ENCODE peak calls at places on chromosomes 6 and 20, in five cellular contexts. F, T, W, N and D are unnamed samples.

GRCh38 chr20:4737857-4738627 is 16.3 kb downstream of the PRND start:
- DNase-seq in F (no peak), T (no peak), W (no peak), N (no peak), D (no peak)

GRCh38 chr6:24777227-24777626 is 2.5 kb downstream of the GMNN start:
- DNase-seq in F (no peak), T (no peak), W (no peak), N (no peak), D (no peak)

GRCh38 chr6:102517506-102517905 is 1124.0 kb downstream of the GRIK2 start:
- DNase-seq in F (no peak), T (no peak), W (no peak), N (no peak), D (no peak)

GRCh38 chr6:135488023-135488422 is 9.5 kb downstream of the AHI1 start:
- DNase-seq in F (no peak), T (no peak), W (no peak), N (peak; percentile 60), D (no peak)

GRCh38 chr6:79605968-79606764 is 25.0 kb upstream of the SH3BGRL2 start:
- DNase-seq in F (no peak), T (no peak), W (no peak), N (no peak), D (no peak)

GRCh38 chr6:842141-842540 is 149.2 kb upstream of the EXOC2 start:
- DNase-seq in F (peak; percentile 14), T (no peak), W (no peak), N (peak; percentile 19), D (no peak)

GRCh38 chr20:45842169-45842812 is 8.7 kb downstream of the SNX21 start:
- DNase-seq in F (no peak), T (no peak), W (peak; percentile 90), N (peak; percentile 69), D (no peak)

GRCh38 chr20:15763344-15763743 is 809.9 kb downstream of the KIF16B start:
- DNase-seq in F (no peak), T (no peak), W (no peak), N (no peak), D (no peak)

GRCh38 chr20:38307371-38308046 is 3.6 kb downstream of the BPI start:
- DNase-seq in F (no peak), T (no peak), W (no peak), N (peak; percentile 63), D (no peak)

GRCh38 chr6:129252377-129253071 is 369.6 kb downstream of the LAMA2 start:
- DNase-seq in F (no peak), T (no peak), W (no peak), N (peak; percentile 57), D (no peak)

GRCh38 chr20:10476319-10476724 is 41.2 kb downstream of the SLX4IP start:
- DNase-seq in F (no peak), T (no peak), W (no peak), N (no peak), D (peak; percentile 63)

GRCh38 chr6:30568245-30568644 is 3.0 kb upstream of the ABCF1 start:
- DNase-seq in F (no peak), T (no peak), W (no peak), N (no peak), D (no peak)

GRCh38 chr6:104835782-104836181 is 23.9 kb downstream of the HACE1 start:
- DNase-seq in F (no peak), T (no peak), W (no peak), N (no peak), D (no peak)

GRCh38 chr20:38143646-38144554 is 21.2 kb downstream of the TGM2 start:
- DNase-seq in F (peak; percentile 49), T (peak; percentile 47), W (no peak), N (peak; percentile 70), D (peak; percentile 69)

GRCh38 chr6:26230336-26230735 is 134.7 kb upstream of the BTN3A2 start:
- DNase-seq in F (no peak), T (no peak), W (no peak), N (no peak), D (no peak)

GRCh38 chr6:101393291-101394251 is at the start of gene GRIK2:
- DNase-seq in F (peak; percentile 78), T (no peak), W (no peak), N (no peak), D (peak; percentile 61)

GRCh38 chr20:36808317-36809257 is 35.0 kb upstream of the DSN1 start:
- DNase-seq in F (peak; percentile 38), T (peak; percentile 74), W (peak; percentile 79), N (peak; percentile 92), D (peak; percentile 46)

GRCh38 chr6:56490994-56491393 is 151.7 kb downstream of the DST start:
- DNase-seq in F (no peak), T (no peak), W (no peak), N (peak; percentile 77), D (no peak)

GRCh38 chr6:169933839-169934698 is 182.6 kb downstream of the ERMARD start:
- DNase-seq in F (no peak), T (peak; percentile 72), W (peak; percentile 77), N (peak; percentile 15), D (no peak)

GRCh38 chr20:24364464-24364863 is 105.0 kb upstream of the SYNDIG1 start:
- DNase-seq in F (no peak), T (no peak), W (no peak), N (no peak), D (no peak)

GRCh38 chr6:113361014-113361645 is 496.0 kb upstream of the MARCKS start:
- DNase-seq in F (no peak), T (no peak), W (no peak), N (peak; percentile 59), D (no peak)

GRCh38 chr20:36248836-36249235 is 12.6 kb downstream of the AAR2 start:
- DNase-seq in F (no peak), T (no peak), W (peak; percentile 17), N (no peak), D (no peak)

GRCh38 chr6:39093167-39093708 is 21.7 kb downstream of the SAYSD1 start:
- DNase-seq in F (no peak), T (no peak), W (no peak), N (no peak), D (no peak)

GRCh38 chr6:128491643-128492206 is 28.7 kb downstream of the PTPRK start:
- DNase-seq in F (no peak), T (no peak), W (no peak), N (peak; percentile 79), D (no peak)

GRCh38 chr6:106508836-106509235 is 120.5 kb downstream of the RTN4IP1 start:
- DNase-seq in F (no peak), T (no peak), W (no peak), N (peak; percentile 94), D (no peak)
- H3K27me3 ChIP-seq in F (peaks cover 79% of the 10 kb centered on the region), T (peaks cover 23% of the 10 kb centered on the region), W (peaks cover 3% of the 10 kb centered on the region), N (peaks cover 8% of the 10 kb centered on the region), D (peaks cover 42% of the 10 kb centered on the region)

DNA sequence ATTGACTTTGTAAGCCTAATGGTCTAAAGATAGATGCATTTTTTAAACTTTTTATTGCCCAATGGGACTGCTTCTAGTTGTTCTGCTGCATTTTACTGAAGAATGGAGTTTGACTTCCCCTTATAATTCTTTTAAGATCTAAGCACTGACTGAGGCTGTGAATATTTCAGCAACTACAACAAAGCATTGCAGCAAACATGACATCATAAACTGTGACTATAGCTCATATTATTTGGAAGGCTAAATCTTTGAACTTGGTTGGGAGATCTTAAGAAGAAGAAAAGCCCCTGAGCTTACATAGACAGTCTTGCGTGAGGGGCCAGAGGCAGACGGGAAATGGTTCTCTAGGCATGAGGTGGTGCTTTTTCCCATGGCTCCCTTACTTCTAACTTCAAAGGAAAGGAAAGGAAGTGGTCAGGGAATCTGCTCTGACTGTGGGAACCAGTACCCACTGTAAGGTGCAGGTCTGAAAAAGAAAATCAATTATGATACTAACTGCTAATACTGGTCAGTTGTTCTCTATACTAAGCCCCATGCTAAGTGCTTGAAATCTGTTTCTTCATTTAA is 14.8 kb downstream of the HEY2 start:
- DNase-seq in F (no peak), T (no peak), W (no peak), N (no peak), D (no peak)
- H3K27me3 ChIP-seq in F (no peaks in the 10 kb centered on the region), T (no peaks in the 10 kb centered on the region), W (no peaks in the 10 kb centered on the region), N (peaks cover 7% of the 10 kb centered on the region), D (no peaks in the 10 kb centered on the region)

DNA sequence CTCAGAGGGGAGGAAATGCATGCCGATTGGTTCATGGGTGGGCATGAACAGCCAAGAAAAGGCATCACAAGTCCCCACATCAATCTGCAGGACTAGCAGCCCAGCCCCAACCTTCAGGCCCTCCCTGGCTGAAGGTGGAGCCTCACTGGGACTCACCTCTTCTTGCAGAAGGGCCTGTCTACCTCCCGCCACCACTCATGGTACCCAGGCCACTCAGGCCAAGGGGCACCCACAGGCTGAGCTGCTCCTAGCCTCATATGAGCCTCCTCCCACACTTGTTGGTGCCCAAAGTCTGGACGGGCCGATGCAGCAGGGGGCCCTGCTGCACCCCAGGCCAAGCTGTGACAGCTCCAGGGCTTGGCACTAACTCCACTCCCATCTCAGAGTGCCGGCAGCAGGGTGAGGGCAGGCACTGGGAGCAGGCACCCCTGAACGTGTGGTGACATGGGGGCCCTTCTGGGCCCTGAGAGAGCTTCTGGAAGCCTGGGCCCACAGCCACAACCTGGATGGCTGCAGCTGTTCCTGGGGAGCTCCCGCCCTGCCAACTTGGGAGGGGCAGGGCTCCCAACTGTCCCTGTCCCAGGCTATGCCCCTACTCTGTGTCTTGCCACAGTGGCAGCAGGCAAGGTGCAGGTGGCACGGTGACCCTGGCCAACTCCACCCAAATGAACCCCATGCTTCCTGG is 13.7 kb upstream of the FUT9 start:
- DNase-seq in F (no peak), T (no peak), W (no peak), N (no peak), D (no peak)
- H3K27me3 ChIP-seq in F (no peaks in the 10 kb centered on the region), T (no peaks in the 10 kb centered on the region), W (no peaks in the 10 kb centered on the region), N (no peaks in the 10 kb centered on the region), D (no peaks in the 10 kb centered on the region)

GRCh38 chr6:41373919-41374617 is 38.7 kb downstream of the NCR2 start:
- DNase-seq in F (peak; percentile 46), T (no peak), W (no peak), N (no peak), D (no peak)
- H3K27me3 ChIP-seq in F (peaks cover 100% of the 10 kb centered on the region), T (peaks cover 48% of the 10 kb centered on the region), W (peaks cover 54% of the 10 kb centered on the region), N (peaks cover 54% of the 10 kb centered on the region), D (peaks cover 65% of the 10 kb centered on the region)

GRCh38 chr6:36959555-36960250 is 5.2 kb downstream of the PI16 start:
- DNase-seq in F (no peak), T (no peak), W (no peak), N (no peak), D (no peak)
- H3K27me3 ChIP-seq in F (no peaks in the 10 kb centered on the region), T (no peaks in the 10 kb centered on the region), W (no peaks in the 10 kb centered on the region), N (peaks cover 2% of the 10 kb centered on the region), D (no peaks in the 10 kb centered on the region)